ENCODE peak calls at places on chromosomes 12 and 14, in nine cellular contexts. One of them, this sample, is unnamed.

GRCh38 chr12:20376984-20377383 is 8.6 kb downstream of the PDE3A start:
- DNase-seq in stimulated activated CD4-positive, alpha-beta T cell treated with anti-CD3 and anti-CD28 coated beads, Interleukin-4, amount 100 ng/mL, for 24 hours: no peak
- DNase-seq in cardiac muscle cell: peak; percentile 51
- DNase-seq in left cardiac atrium: no peak
- DNase-seq in stimulated activated naive B cell treated with anti-CD40 and anti-IgM and Interleukin-4, amounts not matched to agents 10 μg/mL and 1 μg/mL and 100 μg/mL, for 72 hours: no peak
- DNase-seq in mesenchymal stem cell: peak; percentile 40
- DNase-seq in NCI-H1092: no peak
- DNase-seq in fibroblast of mammary gland: peak; percentile 50
- DNase-seq in neural progenitor cell: peak; percentile 10
- DNase-seq in this sample: no peak

GRCh38 chr12:54175130-54175963 is 13.4 kb downstream of the SMUG1 start:
- DNase-seq in stimulated activated CD4-positive, alpha-beta T cell treated with anti-CD3 and anti-CD28 coated beads, Interleukin-4, amount 100 ng/mL, for 24 hours: no peak
- DNase-seq in cardiac muscle cell: no peak
- DNase-seq in left cardiac atrium: no peak
- DNase-seq in stimulated activated naive B cell treated with anti-CD40 and anti-IgM and Interleukin-4, amounts not matched to agents 10 μg/mL and 1 μg/mL and 100 μg/mL, for 72 hours: no peak
- DNase-seq in mesenchymal stem cell: no peak
- DNase-seq in NCI-H1092: no peak
- DNase-seq in fibroblast of mammary gland: no peak
- DNase-seq in neural progenitor cell: no peak
- DNase-seq in this sample: no peak

GRCh38 chr14:36367985-36368774 is 47.7 kb upstream of the MBIP start:
- DNase-seq in stimulated activated CD4-positive, alpha-beta T cell treated with anti-CD3 and anti-CD28 coated beads, Interleukin-4, amount 100 ng/mL, for 24 hours: no peak
- DNase-seq in cardiac muscle cell: no peak
- DNase-seq in left cardiac atrium: no peak
- DNase-seq in stimulated activated naive B cell treated with anti-CD40 and anti-IgM and Interleukin-4, amounts not matched to agents 10 μg/mL and 1 μg/mL and 100 μg/mL, for 72 hours: no peak
- DNase-seq in mesenchymal stem cell: no peak
- DNase-seq in NCI-H1092: no peak
- DNase-seq in fibroblast of mammary gland: no peak
- DNase-seq in neural progenitor cell: no peak
- DNase-seq in this sample: no peak

GRCh38 chr14:23644919-23645336 is 8.8 kb downstream of the DHRS2 start:
- DNase-seq in stimulated activated CD4-positive, alpha-beta T cell treated with anti-CD3 and anti-CD28 coated beads, Interleukin-4, amount 100 ng/mL, for 24 hours: no peak
- DNase-seq in cardiac muscle cell: no peak
- DNase-seq in left cardiac atrium: no peak
- DNase-seq in stimulated activated naive B cell treated with anti-CD40 and anti-IgM and Interleukin-4, amounts not matched to agents 10 μg/mL and 1 μg/mL and 100 μg/mL, for 72 hours: no peak
- DNase-seq in mesenchymal stem cell: no peak
- DNase-seq in NCI-H1092: no peak
- DNase-seq in fibroblast of mammary gland: no peak
- DNase-seq in neural progenitor cell: no peak
- DNase-seq in this sample: peak; percentile 35

GRCh38 chr12:67223225-67223624 is 45.9 kb upstream of the CAND1 start:
- DNase-seq in stimulated activated CD4-positive, alpha-beta T cell treated with anti-CD3 and anti-CD28 coated beads, Interleukin-4, amount 100 ng/mL, for 24 hours: no peak
- DNase-seq in cardiac muscle cell: no peak
- DNase-seq in left cardiac atrium: no peak
- DNase-seq in stimulated activated naive B cell treated with anti-CD40 and anti-IgM and Interleukin-4, amounts not matched to agents 10 μg/mL and 1 μg/mL and 100 μg/mL, for 72 hours: no peak
- DNase-seq in mesenchymal stem cell: no peak
- DNase-seq in NCI-H1092: no peak
- DNase-seq in fibroblast of mammary gland: no peak
- DNase-seq in neural progenitor cell: no peak
- DNase-seq in this sample: no peak

GRCh38 chr14:103626150-103626850 is 2.7 kb upstream of the KLC1 start:
- DNase-seq in stimulated activated CD4-positive, alpha-beta T cell treated with anti-CD3 and anti-CD28 coated beads, Interleukin-4, amount 100 ng/mL, for 24 hours: no peak
- DNase-seq in cardiac muscle cell: no peak
- DNase-seq in left cardiac atrium: no peak
- DNase-seq in stimulated activated naive B cell treated with anti-CD40 and anti-IgM and Interleukin-4, amounts not matched to agents 10 μg/mL and 1 μg/mL and 100 μg/mL, for 72 hours: no peak
- DNase-seq in mesenchymal stem cell: no peak
- DNase-seq in NCI-H1092: no peak
- DNase-seq in fibroblast of mammary gland: no peak
- DNase-seq in neural progenitor cell: no peak
- DNase-seq in this sample: no peak

GRCh38 chr12:103852498-103852992 is 11.5 kb upstream of the NT5DC3 start:
- DNase-seq in stimulated activated CD4-positive, alpha-beta T cell treated with anti-CD3 and anti-CD28 coated beads, Interleukin-4, amount 100 ng/mL, for 24 hours: no peak
- DNase-seq in cardiac muscle cell: peak; percentile 29
- DNase-seq in left cardiac atrium: no peak
- DNase-seq in stimulated activated naive B cell treated with anti-CD40 and anti-IgM and Interleukin-4, amounts not matched to agents 10 μg/mL and 1 μg/mL and 100 μg/mL, for 72 hours: no peak
- DNase-seq in mesenchymal stem cell: peak; percentile 84
- DNase-seq in NCI-H1092: peak; percentile 79
- DNase-seq in fibroblast of mammary gland: no peak
- DNase-seq in neural progenitor cell: no peak
- DNase-seq in this sample: no peak

GRCh38 chr14:27672047-27672446 is 1074.2 kb upstream of the NOVA1 start:
- DNase-seq in stimulated activated CD4-positive, alpha-beta T cell treated with anti-CD3 and anti-CD28 coated beads, Interleukin-4, amount 100 ng/mL, for 24 hours: no peak
- DNase-seq in cardiac muscle cell: no peak
- DNase-seq in left cardiac atrium: no peak
- DNase-seq in stimulated activated naive B cell treated with anti-CD40 and anti-IgM and Interleukin-4, amounts not matched to agents 10 μg/mL and 1 μg/mL and 100 μg/mL, for 72 hours: no peak
- DNase-seq in mesenchymal stem cell: peak; percentile 65
- DNase-seq in NCI-H1092: no peak
- DNase-seq in fibroblast of mammary gland: no peak
- DNase-seq in neural progenitor cell: no peak
- DNase-seq in this sample: no peak

GRCh38 chr12:120118710-120119097 is 2.2 kb upstream of the RAB35 start:
- DNase-seq in stimulated activated CD4-positive, alpha-beta T cell treated with anti-CD3 and anti-CD28 coated beads, Interleukin-4, amount 100 ng/mL, for 24 hours: no peak
- DNase-seq in cardiac muscle cell: no peak
- DNase-seq in left cardiac atrium: no peak
- DNase-seq in stimulated activated naive B cell treated with anti-CD40 and anti-IgM and Interleukin-4, amounts not matched to agents 10 μg/mL and 1 μg/mL and 100 μg/mL, for 72 hours: no peak
- DNase-seq in mesenchymal stem cell: no peak
- DNase-seq in NCI-H1092: no peak
- DNase-seq in fibroblast of mammary gland: peak; percentile 46
- DNase-seq in neural progenitor cell: no peak
- DNase-seq in this sample: no peak

GRCh38 chr14:24297190-24297964 is 2.2 kb downstream of the DHRS1 start:
- DNase-seq in stimulated activated CD4-positive, alpha-beta T cell treated with anti-CD3 and anti-CD28 coated beads, Interleukin-4, amount 100 ng/mL, for 24 hours: no peak
- DNase-seq in cardiac muscle cell: peak; percentile 13
- DNase-seq in left cardiac atrium: no peak
- DNase-seq in stimulated activated naive B cell treated with anti-CD40 and anti-IgM and Interleukin-4, amounts not matched to agents 10 μg/mL and 1 μg/mL and 100 μg/mL, for 72 hours: no peak
- DNase-seq in mesenchymal stem cell: peak; percentile 60
- DNase-seq in NCI-H1092: no peak
- DNase-seq in fibroblast of mammary gland: peak; percentile 20
- DNase-seq in neural progenitor cell: peak; percentile 59
- DNase-seq in this sample: no peak

GRCh38 chr12:81573228-81573627 is 185.9 kb downstream of the PPFIA2 start:
- DNase-seq in stimulated activated CD4-positive, alpha-beta T cell treated with anti-CD3 and anti-CD28 coated beads, Interleukin-4, amount 100 ng/mL, for 24 hours: no peak
- DNase-seq in cardiac muscle cell: peak; percentile 0
- DNase-seq in left cardiac atrium: no peak
- DNase-seq in stimulated activated naive B cell treated with anti-CD40 and anti-IgM and Interleukin-4, amounts not matched to agents 10 μg/mL and 1 μg/mL and 100 μg/mL, for 72 hours: no peak
- DNase-seq in mesenchymal stem cell: peak; percentile 29
- DNase-seq in NCI-H1092: no peak
- DNase-seq in fibroblast of mammary gland: peak; percentile 5
- DNase-seq in neural progenitor cell: no peak
- DNase-seq in this sample: no peak

GRCh38 chr12:59407799-59408198 is 188.0 kb upstream of the SLC16A7 start:
- DNase-seq in stimulated activated CD4-positive, alpha-beta T cell treated with anti-CD3 and anti-CD28 coated beads, Interleukin-4, amount 100 ng/mL, for 24 hours: no peak
- DNase-seq in cardiac muscle cell: no peak
- DNase-seq in left cardiac atrium: no peak
- DNase-seq in stimulated activated naive B cell treated with anti-CD40 and anti-IgM and Interleukin-4, amounts not matched to agents 10 μg/mL and 1 μg/mL and 100 μg/mL, for 72 hours: no peak
- DNase-seq in mesenchymal stem cell: no peak
- DNase-seq in NCI-H1092: no peak
- DNase-seq in fibroblast of mammary gland: no peak
- DNase-seq in neural progenitor cell: no peak
- DNase-seq in this sample: no peak

GRCh38 chr12:104702565-104703139 is 245.9 kb downstream of the CHST11 start:
- DNase-seq in stimulated activated CD4-positive, alpha-beta T cell treated with anti-CD3 and anti-CD28 coated beads, Interleukin-4, amount 100 ng/mL, for 24 hours: no peak
- DNase-seq in cardiac muscle cell: peak; percentile 74
- DNase-seq in left cardiac atrium: peak; percentile 70
- DNase-seq in stimulated activated naive B cell treated with anti-CD40 and anti-IgM and Interleukin-4, amounts not matched to agents 10 μg/mL and 1 μg/mL and 100 μg/mL, for 72 hours: no peak
- DNase-seq in mesenchymal stem cell: no peak
- DNase-seq in NCI-H1092: no peak
- DNase-seq in fibroblast of mammary gland: peak; percentile 88
- DNase-seq in neural progenitor cell: no peak
- DNase-seq in this sample: peak; percentile 46

GRCh38 chr12:62252576-62252975 is 7.6 kb upstream of the USP15 start:
- DNase-seq in stimulated activated CD4-positive, alpha-beta T cell treated with anti-CD3 and anti-CD28 coated beads, Interleukin-4, amount 100 ng/mL, for 24 hours: no peak
- DNase-seq in cardiac muscle cell: no peak
- DNase-seq in left cardiac atrium: no peak
- DNase-seq in stimulated activated naive B cell treated with anti-CD40 and anti-IgM and Interleukin-4, amounts not matched to agents 10 μg/mL and 1 μg/mL and 100 μg/mL, for 72 hours: no peak
- DNase-seq in mesenchymal stem cell: peak; percentile 47
- DNase-seq in NCI-H1092: no peak
- DNase-seq in fibroblast of mammary gland: peak; percentile 17
- DNase-seq in neural progenitor cell: no peak
- DNase-seq in this sample: no peak

GRCh38 chr14:99454246-99454645 is 26.4 kb downstream of the SETD3 start:
- DNase-seq in stimulated activated CD4-positive, alpha-beta T cell treated with anti-CD3 and anti-CD28 coated beads, Interleukin-4, amount 100 ng/mL, for 24 hours: no peak
- DNase-seq in cardiac muscle cell: no peak
- DNase-seq in left cardiac atrium: no peak
- DNase-seq in stimulated activated naive B cell treated with anti-CD40 and anti-IgM and Interleukin-4, amounts not matched to agents 10 μg/mL and 1 μg/mL and 100 μg/mL, for 72 hours: no peak
- DNase-seq in mesenchymal stem cell: no peak
- DNase-seq in NCI-H1092: no peak
- DNase-seq in fibroblast of mammary gland: no peak
- DNase-seq in neural progenitor cell: no peak
- DNase-seq in this sample: no peak

GRCh38 chr14:64968651-64969050 is 3.5 kb downstream of the RAB15 start:
- DNase-seq in stimulated activated CD4-positive, alpha-beta T cell treated with anti-CD3 and anti-CD28 coated beads, Interleukin-4, amount 100 ng/mL, for 24 hours: no peak
- DNase-seq in cardiac muscle cell: no peak
- DNase-seq in left cardiac atrium: no peak
- DNase-seq in stimulated activated naive B cell treated with anti-CD40 and anti-IgM and Interleukin-4, amounts not matched to agents 10 μg/mL and 1 μg/mL and 100 μg/mL, for 72 hours: no peak
- DNase-seq in mesenchymal stem cell: no peak
- DNase-seq in NCI-H1092: no peak
- DNase-seq in fibroblast of mammary gland: no peak
- DNase-seq in neural progenitor cell: peak; percentile 41
- DNase-seq in this sample: no peak

GRCh38 chr12:42915426-42915825 is 325.9 kb upstream of the PRICKLE1 start:
- DNase-seq in stimulated activated CD4-positive, alpha-beta T cell treated with anti-CD3 and anti-CD28 coated beads, Interleukin-4, amount 100 ng/mL, for 24 hours: no peak
- DNase-seq in cardiac muscle cell: no peak
- DNase-seq in left cardiac atrium: no peak
- DNase-seq in stimulated activated naive B cell treated with anti-CD40 and anti-IgM and Interleukin-4, amounts not matched to agents 10 μg/mL and 1 μg/mL and 100 μg/mL, for 72 hours: no peak
- DNase-seq in mesenchymal stem cell: no peak
- DNase-seq in NCI-H1092: no peak
- DNase-seq in fibroblast of mammary gland: no peak
- DNase-seq in neural progenitor cell: no peak
- DNase-seq in this sample: no peak

GRCh38 chr14:86780461-86780860 is 1212.5 kb downstream of the GALC start:
- DNase-seq in stimulated activated CD4-positive, alpha-beta T cell treated with anti-CD3 and anti-CD28 coated beads, Interleukin-4, amount 100 ng/mL, for 24 hours: no peak
- DNase-seq in cardiac muscle cell: no peak
- DNase-seq in left cardiac atrium: no peak
- DNase-seq in stimulated activated naive B cell treated with anti-CD40 and anti-IgM and Interleukin-4, amounts not matched to agents 10 μg/mL and 1 μg/mL and 100 μg/mL, for 72 hours: no peak
- DNase-seq in mesenchymal stem cell: no peak
- DNase-seq in NCI-H1092: no peak
- DNase-seq in fibroblast of mammary gland: no peak
- DNase-seq in neural progenitor cell: no peak
- DNase-seq in this sample: no peak

GRCh38 chr12:106769078-106769477 is 5.4 kb upstream of the RIC8B start:
- DNase-seq in stimulated activated CD4-positive, alpha-beta T cell treated with anti-CD3 and anti-CD28 coated beads, Interleukin-4, amount 100 ng/mL, for 24 hours: no peak
- DNase-seq in cardiac muscle cell: peak; percentile 71
- DNase-seq in left cardiac atrium: no peak
- DNase-seq in stimulated activated naive B cell treated with anti-CD40 and anti-IgM and Interleukin-4, amounts not matched to agents 10 μg/mL and 1 μg/mL and 100 μg/mL, for 72 hours: no peak
- DNase-seq in mesenchymal stem cell: peak; percentile 27
- DNase-seq in NCI-H1092: no peak
- DNase-seq in fibroblast of mammary gland: peak; percentile 70
- DNase-seq in neural progenitor cell: peak; percentile 42
- DNase-seq in this sample: no peak

GRCh38 chr14:78530078-78530477 is 359.9 kb downstream of the NRXN3 start:
- DNase-seq in stimulated activated CD4-positive, alpha-beta T cell treated with anti-CD3 and anti-CD28 coated beads, Interleukin-4, amount 100 ng/mL, for 24 hours: no peak
- DNase-seq in cardiac muscle cell: peak; percentile 2
- DNase-seq in left cardiac atrium: no peak
- DNase-seq in stimulated activated naive B cell treated with anti-CD40 and anti-IgM and Interleukin-4, amounts not matched to agents 10 μg/mL and 1 μg/mL and 100 μg/mL, for 72 hours: no peak
- DNase-seq in mesenchymal stem cell: no peak
- DNase-seq in NCI-H1092: no peak
- DNase-seq in fibroblast of mammary gland: peak; percentile 22
- DNase-seq in neural progenitor cell: peak; percentile 88
- DNase-seq in this sample: no peak

GRCh38 chr14:36856095-36856878 is 194.6 kb downstream of the PAX9 start:
- DNase-seq in stimulated activated CD4-positive, alpha-beta T cell treated with anti-CD3 and anti-CD28 coated beads, Interleukin-4, amount 100 ng/mL, for 24 hours: no peak
- DNase-seq in cardiac muscle cell: no peak
- DNase-seq in left cardiac atrium: no peak
- DNase-seq in stimulated activated naive B cell treated with anti-CD40 and anti-IgM and Interleukin-4, amounts not matched to agents 10 μg/mL and 1 μg/mL and 100 μg/mL, for 72 hours: no peak
- DNase-seq in mesenchymal stem cell: no peak
- DNase-seq in NCI-H1092: peak; percentile 13
- DNase-seq in fibroblast of mammary gland: no peak
- DNase-seq in neural progenitor cell: no peak
- DNase-seq in this sample: no peak

GRCh38 chr12:70627677-70628076 is 9.6 kb downstream of the PTPRB start:
- DNase-seq in stimulated activated CD4-positive, alpha-beta T cell treated with anti-CD3 and anti-CD28 coated beads, Interleukin-4, amount 100 ng/mL, for 24 hours: no peak
- DNase-seq in cardiac muscle cell: peak; percentile 43
- DNase-seq in left cardiac atrium: no peak
- DNase-seq in stimulated activated naive B cell treated with anti-CD40 and anti-IgM and Interleukin-4, amounts not matched to agents 10 μg/mL and 1 μg/mL and 100 μg/mL, for 72 hours: no peak
- DNase-seq in mesenchymal stem cell: peak; percentile 26
- DNase-seq in NCI-H1092: no peak
- DNase-seq in fibroblast of mammary gland: no peak
- DNase-seq in neural progenitor cell: no peak
- DNase-seq in this sample: no peak

GRCh38 chr12:5395443-5396401 is 36.2 kb upstream of the NTF3 start:
- DNase-seq in stimulated activated CD4-positive, alpha-beta T cell treated with anti-CD3 and anti-CD28 coated beads, Interleukin-4, amount 100 ng/mL, for 24 hours: no peak
- DNase-seq in cardiac muscle cell: no peak
- DNase-seq in left cardiac atrium: no peak
- DNase-seq in stimulated activated naive B cell treated with anti-CD40 and anti-IgM and Interleukin-4, amounts not matched to agents 10 μg/mL and 1 μg/mL and 100 μg/mL, for 72 hours: no peak
- DNase-seq in mesenchymal stem cell: no peak
- DNase-seq in NCI-H1092: peak; percentile 39
- DNase-seq in fibroblast of mammary gland: no peak
- DNase-seq in neural progenitor cell: no peak
- DNase-seq in this sample: no peak

GRCh38 chr14:73740921-73741326 is 26.7 kb upstream of the PNMA1 start:
- DNase-seq in stimulated activated CD4-positive, alpha-beta T cell treated with anti-CD3 and anti-CD28 coated beads, Interleukin-4, amount 100 ng/mL, for 24 hours: no peak
- DNase-seq in cardiac muscle cell: peak; percentile 65
- DNase-seq in left cardiac atrium: peak; percentile 85
- DNase-seq in stimulated activated naive B cell treated with anti-CD40 and anti-IgM and Interleukin-4, amounts not matched to agents 10 μg/mL and 1 μg/mL and 100 μg/mL, for 72 hours: no peak
- DNase-seq in mesenchymal stem cell: peak; percentile 57
- DNase-seq in NCI-H1092: no peak
- DNase-seq in fibroblast of mammary gland: peak; percentile 70
- DNase-seq in neural progenitor cell: no peak
- DNase-seq in this sample: peak; percentile 92

GRCh38 chr14:72739446-72740405 is 154.2 kb downstream of the DPF3 start:
- DNase-seq in stimulated activated CD4-positive, alpha-beta T cell treated with anti-CD3 and anti-CD28 coated beads, Interleukin-4, amount 100 ng/mL, for 24 hours: no peak
- DNase-seq in cardiac muscle cell: no peak
- DNase-seq in left cardiac atrium: no peak
- DNase-seq in stimulated activated naive B cell treated with anti-CD40 and anti-IgM and Interleukin-4, amounts not matched to agents 10 μg/mL and 1 μg/mL and 100 μg/mL, for 72 hours: no peak
- DNase-seq in mesenchymal stem cell: no peak
- DNase-seq in NCI-H1092: no peak
- DNase-seq in fibroblast of mammary gland: no peak
- DNase-seq in neural progenitor cell: no peak
- DNase-seq in this sample: no peak

GRCh38 chr12:50689437-50689836 is 74.5 kb upstream of the ATF1 start:
- DNase-seq in stimulated activated CD4-positive, alpha-beta T cell treated with anti-CD3 and anti-CD28 coated beads, Interleukin-4, amount 100 ng/mL, for 24 hours: no peak
- DNase-seq in cardiac muscle cell: no peak
- DNase-seq in left cardiac atrium: no peak
- DNase-seq in stimulated activated naive B cell treated with anti-CD40 and anti-IgM and Interleukin-4, amounts not matched to agents 10 μg/mL and 1 μg/mL and 100 μg/mL, for 72 hours: no peak
- DNase-seq in mesenchymal stem cell: no peak
- DNase-seq in NCI-H1092: no peak
- DNase-seq in fibroblast of mammary gland: no peak
- DNase-seq in neural progenitor cell: peak; percentile 25
- DNase-seq in this sample: no peak

GRCh38 chr14:95901014-95901413 is 24.4 kb downstream of the TUNAR start:
- DNase-seq in stimulated activated CD4-positive, alpha-beta T cell treated with anti-CD3 and anti-CD28 coated beads, Interleukin-4, amount 100 ng/mL, for 24 hours: no peak
- DNase-seq in cardiac muscle cell: no peak
- DNase-seq in left cardiac atrium: no peak
- DNase-seq in stimulated activated naive B cell treated with anti-CD40 and anti-IgM and Interleukin-4, amounts not matched to agents 10 μg/mL and 1 μg/mL and 100 μg/mL, for 72 hours: no peak
- DNase-seq in mesenchymal stem cell: no peak
- DNase-seq in NCI-H1092: no peak
- DNase-seq in fibroblast of mammary gland: peak; percentile 37
- DNase-seq in neural progenitor cell: no peak
- DNase-seq in this sample: no peak

GRCh38 chr12:101698782-101699347 is 1.4 kb downstream of the CHPT1 start:
- DNase-seq in stimulated activated CD4-positive, alpha-beta T cell treated with anti-CD3 and anti-CD28 coated beads, Interleukin-4, amount 100 ng/mL, for 24 hours: no peak
- DNase-seq in cardiac muscle cell: peak; percentile 13
- DNase-seq in left cardiac atrium: no peak
- DNase-seq in stimulated activated naive B cell treated with anti-CD40 and anti-IgM and Interleukin-4, amounts not matched to agents 10 μg/mL and 1 μg/mL and 100 μg/mL, for 72 hours: no peak
- DNase-seq in mesenchymal stem cell: peak; percentile 46
- DNase-seq in NCI-H1092: no peak
- DNase-seq in fibroblast of mammary gland: peak; percentile 27
- DNase-seq in neural progenitor cell: no peak
- DNase-seq in this sample: peak; percentile 45

GRCh38 chr14:74356892-74357575 is 8.8 kb downstream of the VRTN start:
- DNase-seq in stimulated activated CD4-positive, alpha-beta T cell treated with anti-CD3 and anti-CD28 coated beads, Interleukin-4, amount 100 ng/mL, for 24 hours: no peak
- DNase-seq in cardiac muscle cell: no peak
- DNase-seq in left cardiac atrium: no peak
- DNase-seq in stimulated activated naive B cell treated with anti-CD40 and anti-IgM and Interleukin-4, amounts not matched to agents 10 μg/mL and 1 μg/mL and 100 μg/mL, for 72 hours: no peak
- DNase-seq in mesenchymal stem cell: no peak
- DNase-seq in NCI-H1092: no peak
- DNase-seq in fibroblast of mammary gland: no peak
- DNase-seq in neural progenitor cell: no peak
- DNase-seq in this sample: peak; percentile 76

GRCh38 chr12:106342397-106343212 is 14.9 kb upstream of the POLR3B start:
- DNase-seq in stimulated activated CD4-positive, alpha-beta T cell treated with anti-CD3 and anti-CD28 coated beads, Interleukin-4, amount 100 ng/mL, for 24 hours: no peak
- DNase-seq in cardiac muscle cell: peak; percentile 71
- DNase-seq in left cardiac atrium: peak; percentile 88
- DNase-seq in stimulated activated naive B cell treated with anti-CD40 and anti-IgM and Interleukin-4, amounts not matched to agents 10 μg/mL and 1 μg/mL and 100 μg/mL, for 72 hours: no peak
- DNase-seq in mesenchymal stem cell: peak; percentile 83
- DNase-seq in NCI-H1092: no peak
- DNase-seq in fibroblast of mammary gland: peak; percentile 89
- DNase-seq in neural progenitor cell: no peak
- DNase-seq in this sample: peak; percentile 61

GRCh38 chr12:112705037-112705632 is 86.4 kb upstream of the RPH3A start:
- DNase-seq in stimulated activated CD4-positive, alpha-beta T cell treated with anti-CD3 and anti-CD28 coated beads, Interleukin-4, amount 100 ng/mL, for 24 hours: no peak
- DNase-seq in cardiac muscle cell: no peak
- DNase-seq in left cardiac atrium: no peak
- DNase-seq in stimulated activated naive B cell treated with anti-CD40 and anti-IgM and Interleukin-4, amounts not matched to agents 10 μg/mL and 1 μg/mL and 100 μg/mL, for 72 hours: no peak
- DNase-seq in mesenchymal stem cell: no peak
- DNase-seq in NCI-H1092: no peak
- DNase-seq in fibroblast of mammary gland: no peak
- DNase-seq in neural progenitor cell: peak; percentile 29
- DNase-seq in this sample: no peak